ENCODE peak calls at places on chromosome 13, in six cellular contexts. C is aorta; J is right cardiac atrium; R is psoas muscle; B is CD8-positive, alpha-beta memory T cell; G is tibial nerve. U is an unnamed sample.

GRCh38 chr13:53200498-53201453 is 172.2 kb downstream of the OLFM4 start:
- DNase-seq in C (peak; percentile 82), J (peak; percentile 69), R (peak; percentile 70), B (no peak), G (no peak), U (peak; percentile 93)

GRCh38 chr13:75825599-75825998 is 189.5 kb downstream of the LMO7 start:
- DNase-seq in C (no peak), J (no peak), R (no peak), B (no peak), G (no peak), U (no peak)

GRCh38 chr13:110274687-110275086 is 32.3 kb downstream of the COL4A1 start:
- DNase-seq in C (no peak), J (no peak), R (no peak), B (no peak), G (no peak), U (no peak)

GRCh38 chr13:51479199-51479523 is 26.3 kb upstream of the INTS6 start:
- DNase-seq in C (no peak), J (no peak), R (no peak), B (no peak), G (no peak), U (peak; percentile 25)

GRCh38 chr13:98105929-98106336 is 37.0 kb upstream of the FARP1 start:
- DNase-seq in C (no peak), J (no peak), R (no peak), B (no peak), G (no peak), U (no peak)

GRCh38 chr13:80006940-80007339 is 334.0 kb downstream of the SPRY2 start:
- DNase-seq in C (no peak), J (no peak), R (no peak), B (no peak), G (no peak), U (no peak)

GRCh38 chr13:75368167-75368566 is 113.8 kb downstream of the TBC1D4 start:
- DNase-seq in C (no peak), J (peak; percentile 5), R (no peak), B (no peak), G (no peak), U (peak; percentile 93)

GRCh38 chr13:94656766-94657165 is 55.1 kb downstream of the GPR180 start:
- DNase-seq in C (no peak), J (no peak), R (no peak), B (no peak), G (no peak), U (peak; percentile 75)

DNA sequence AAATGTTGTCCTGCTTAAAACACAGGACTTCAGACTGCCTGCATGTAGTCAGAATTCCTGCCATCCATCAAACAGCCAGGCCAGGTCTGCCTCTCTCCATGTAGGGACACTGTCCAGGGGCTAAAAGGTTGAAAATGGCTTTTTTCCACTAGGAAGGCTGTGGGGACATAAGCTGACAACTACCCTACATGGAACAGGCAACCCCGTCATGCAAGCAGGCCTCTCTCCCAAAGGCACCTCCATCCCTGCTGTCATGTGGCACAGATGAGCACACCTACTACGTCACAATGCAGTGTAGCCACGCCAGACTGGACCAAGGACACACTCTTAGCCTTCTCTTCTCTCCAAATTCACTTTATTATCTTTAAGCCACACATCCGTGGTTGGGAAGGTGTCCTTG is 40.8 kb downstream of the LATS2 start:
- DNase-seq in C (no peak), J (no peak), R (no peak), B (no peak), G (no peak), U (no peak)
- H3K4me1 ChIP-seq in C (peaks cover 6% of the 10 kb centered on the region), J (peaks cover 12% of the 10 kb centered on the region), R (peaks cover 59% of the 10 kb centered on the region), B (no peaks in the 10 kb centered on the region), G (peaks cover 7% of the 10 kb centered on the region), U (peaks cover 3% of the 10 kb centered on the region)

GRCh38 chr13:113045214-113046007 is 60.2 kb upstream of the F7 start:
- DNase-seq in C (no peak), J (peak; percentile 66), R (no peak), B (no peak), G (no peak), U (no peak)

GRCh38 chr13:113044431-113045114 is 61.0 kb upstream of the F7 start:
- DNase-seq in C (no peak), J (no peak), R (no peak), B (no peak), G (no peak), U (no peak)

GRCh38 chr13:113042456-113042855 is 63.1 kb upstream of the F7 start:
- DNase-seq in C (no peak), J (no peak), R (no peak), B (no peak), G (no peak), U (no peak)

GRCh38 chr13:113043001-113043630 is 62.5 kb upstream of the F7 start:
- DNase-seq in C (no peak), J (peak; percentile 28), R (no peak), B (no peak), G (no peak), U (no peak)

DNA sequence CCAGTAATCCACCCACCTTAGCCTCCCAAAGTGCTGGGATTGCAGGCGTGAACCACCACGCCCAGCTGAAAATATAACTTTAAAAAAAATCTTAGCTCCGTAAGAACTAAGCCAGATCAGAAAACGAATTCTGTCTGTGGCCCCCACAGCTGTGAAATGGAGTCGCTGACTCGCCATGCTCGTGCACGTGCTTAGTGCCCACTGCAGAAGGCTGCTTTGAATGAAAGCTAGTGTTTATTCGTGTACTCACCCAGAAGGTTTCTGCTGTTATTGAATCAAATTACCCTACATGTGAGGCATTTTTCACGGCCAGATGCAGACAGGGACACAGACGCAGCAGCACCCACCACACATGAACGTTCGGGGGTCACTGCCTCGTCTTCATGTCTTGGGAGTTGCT is 61.7 kb upstream of the F7 start:
- DNase-seq in C (no peak), J (no peak), R (no peak), B (no peak), G (no peak), U (no peak)
- H3K27me3 ChIP-seq in C (no peaks in the 10 kb centered on the region), J (no peaks in the 10 kb centered on the region), R (peaks cover 82% of the 10 kb centered on the region), B (no peaks in the 10 kb centered on the region), G (no peaks in the 10 kb centered on the region), U (peaks cover 14% of the 10 kb centered on the region)

GRCh38 chr13:41463823-41464602 is 6.7 kb downstream of the RGCC start:
- DNase-seq in C (no peak), J (no peak), R (no peak), B (no peak), G (no peak), U (no peak)

GRCh38 chr13:41461527-41462124 is 4.3 kb downstream of the RGCC start:
- DNase-seq in C (no peak), J (no peak), R (no peak), B (no peak), G (no peak), U (no peak)

GRCh38 chr13:41459754-41460111 is 2.4 kb downstream of the RGCC start:
- DNase-seq in C (no peak), J (no peak), R (no peak), B (no peak), G (no peak), U (no peak)

GRCh38 chr13:41460930-41461329 is 3.6 kb downstream of the RGCC start:
- DNase-seq in C (no peak), J (no peak), R (no peak), B (no peak), G (no peak), U (no peak)

GRCh38 chr13:41462427-41462826 is 5.1 kb downstream of the RGCC start:
- DNase-seq in C (no peak), J (no peak), R (no peak), B (no peak), G (no peak), U (no peak)
- H3K4me1 ChIP-seq in C (peaks cover 5% of the 10 kb centered on the region), J (peaks cover 6% of the 10 kb centered on the region), R (peaks cover 11% of the 10 kb centered on the region), B (peaks cover 85% of the 10 kb centered on the region), G (peaks cover 24% of the 10 kb centered on the region), U (no peaks in the 10 kb centered on the region)

DNA sequence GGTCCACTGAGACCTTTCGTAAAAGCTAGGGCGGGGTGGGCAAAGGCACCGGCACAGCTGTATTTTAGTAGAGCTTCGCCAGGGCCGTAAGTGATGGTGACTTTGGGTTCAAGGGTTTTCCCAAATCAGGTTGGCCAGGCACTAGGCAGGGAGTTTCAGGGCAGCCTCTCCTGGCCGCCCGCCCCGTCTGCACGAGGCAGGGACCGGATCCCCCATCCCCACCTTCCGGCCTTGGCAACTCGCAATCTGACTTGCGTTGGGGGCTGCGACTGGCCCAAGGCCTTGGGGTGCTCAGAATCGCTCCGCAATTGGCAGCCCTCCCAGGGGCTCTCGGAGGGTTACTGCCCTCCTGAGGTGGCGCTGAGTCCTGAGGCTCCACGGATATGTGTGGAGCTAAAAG is 4.1 kb upstream of the ZIC5 start:
- DNase-seq in C (no peak), J (no peak), R (no peak), B (no peak), G (no peak), U (no peak)
- H3K27me3 ChIP-seq in C (peaks cover 2% of the 10 kb centered on the region), J (no peaks in the 10 kb centered on the region), R (peaks cover 100% of the 10 kb centered on the region), B (peaks cover 91% of the 10 kb centered on the region), G (peaks cover 97% of the 10 kb centered on the region), U (peaks cover 98% of the 10 kb centered on the region)

DNA sequence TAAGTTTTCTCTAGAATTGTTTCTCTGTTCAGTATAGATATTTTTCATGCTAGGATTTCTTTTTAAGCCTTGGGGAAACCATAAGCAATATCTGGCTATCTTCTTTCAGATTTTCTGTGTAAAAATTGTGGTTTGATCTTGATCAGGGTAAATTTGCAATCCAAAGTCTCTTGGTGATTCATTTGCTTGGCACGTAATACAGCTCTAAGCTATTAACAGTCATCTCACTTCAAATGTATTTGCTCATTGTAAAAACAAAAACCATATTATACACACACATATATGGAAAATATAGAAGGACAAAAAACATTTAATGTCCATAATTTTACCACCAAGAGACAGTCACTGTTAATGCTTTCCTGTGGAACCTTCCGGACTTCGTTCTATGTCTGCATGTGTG is 191.0 kb downstream of the SHISA2 start:
- DNase-seq in C (no peak), J (no peak), R (no peak), B (no peak), G (no peak), U (peak; percentile 52)
- H3K4me1 ChIP-seq in C (no peaks in the 10 kb centered on the region), J (no peaks in the 10 kb centered on the region), R (no peaks in the 10 kb centered on the region), B (no peaks in the 10 kb centered on the region), G (no peaks in the 10 kb centered on the region), U (peaks cover 4% of the 10 kb centered on the region)

GRCh38 chr13:108595416-108596257 is 33.8 kb upstream of the MYO16 start:
- DNase-seq in C (no peak), J (no peak), R (no peak), B (no peak), G (no peak), U (no peak)

GRCh38 chr13:108597943-108598342 is 31.5 kb upstream of the MYO16 start:
- DNase-seq in C (no peak), J (no peak), R (no peak), B (no peak), G (no peak), U (no peak)

GRCh38 chr13:108594153-108594552 is 35.3 kb upstream of the MYO16 start:
- DNase-seq in C (no peak), J (no peak), R (no peak), B (no peak), G (no peak), U (no peak)
- H3K27me3 ChIP-seq in C (peaks cover 2% of the 10 kb centered on the region), J (no peaks in the 10 kb centered on the region), R (no peaks in the 10 kb centered on the region), B (no peaks in the 10 kb centered on the region), G (no peaks in the 10 kb centered on the region), U (peaks cover 11% of the 10 kb centered on the region)